ENCODE peak calls at places on chromosomes 16 and 17, in five cellular contexts. T is neural progenitor cell, S is stomach, U is adipocyte, F is GM23338. P is an unnamed sample.

GRCh38 chr16:49564577-49565224 is 191.1 kb downstream of the C16orf78 start:
- DNase-seq in T (no peak), S (no peak), U (no peak), F (peak; percentile 56), P (no peak)

GRCh38 chr16:69049146-69049545 is 56.3 kb upstream of the HAS3 start:
- DNase-seq in T (no peak), S (no peak), U (peak; percentile 42), F (no peak), P (no peak)

GRCh38 chr17:34442387-34443111 is 79.5 kb upstream of the CCL1 start:
- DNase-seq in T (no peak), S (no peak), U (no peak), F (no peak), P (no peak)

GRCh38 chr17:19242323-19242722 is 5.2 kb downstream of the EPN2 start:
- DNase-seq in T (no peak), S (no peak), U (no peak), F (peak; percentile 36), P (no peak)

GRCh38 chr16:57446530-57447141 is 549 bp downstream of the CIAPIN1 start:
- DNase-seq in T (no peak), S (peak; percentile 34), U (peak; percentile 69), F (peak; percentile 56), P (peak; percentile 40)

GRCh38 chr17:82121246-82121645 is 23.2 kb upstream of the FASN start:
- DNase-seq in T (no peak), S (no peak), U (no peak), F (no peak), P (no peak)

GRCh38 chr17:56909742-56910508 is 3.9 kb downstream of the TRIM25 start:
- DNase-seq in T (no peak), S (peak; percentile 40), U (no peak), F (no peak), P (no peak)

GRCh38 chr16:88619859-88620655 is 18.3 kb upstream of the IL17C start:
- DNase-seq in T (no peak), S (no peak), U (no peak), F (no peak), P (no peak)

GRCh38 chr17:74150428-74151025 is 53.0 kb upstream of the RPL38 start:
- DNase-seq in T (no peak), S (no peak), U (no peak), F (no peak), P (no peak)

GRCh38 chr16:48276102-48276501 is 28.8 kb upstream of the ABCC11 start:
- DNase-seq in T (no peak), S (no peak), U (no peak), F (no peak), P (no peak)

GRCh38 chr17:82865996-82866395 is 26.2 kb upstream of the ZNF750 start:
- DNase-seq in T (no peak), S (no peak), U (no peak), F (no peak), P (no peak)

GRCh38 chr16:15778999-15779614 is 77.7 kb downstream of the MYH11 start:
- DNase-seq in T (no peak), S (no peak), U (no peak), F (no peak), P (no peak)

GRCh38 chr16:11052080-11052808 is 107.9 kb downstream of the CLEC16A start:
- DNase-seq in T (no peak), S (no peak), U (no peak), F (no peak), P (no peak)

GRCh38 chr16:5027575-5028235 is 6.0 kb downstream of the NAGPA start:
- DNase-seq in T (no peak), S (no peak), U (no peak), F (no peak), P (no peak)

GRCh38 chr16:69871708-69872107 is 79.4 kb upstream of the CLEC18A start:
- DNase-seq in T (no peak), S (no peak), U (no peak), F (no peak), P (no peak)

GRCh38 chr16:89047331-89048086 is 46.1 kb upstream of the ACSF3 start:
- DNase-seq in T (no peak), S (no peak), U (no peak), F (no peak), P (no peak)

GRCh38 chr17:72977768-72978417 is 114.6 kb downstream of the SLC39A11 start:
- DNase-seq in T (no peak), S (no peak), U (no peak), F (no peak), P (no peak)

GRCh38 chr17:72974605-72975232 is 117.8 kb downstream of the SLC39A11 start:
- DNase-seq in T (no peak), S (no peak), U (no peak), F (no peak), P (no peak)

GRCh38 chr17:72972263-72972951 is 120.1 kb downstream of the SLC39A11 start:
- DNase-seq in T (no peak), S (no peak), U (no peak), F (no peak), P (no peak)

GRCh38 chr17:72976971-72977767 is 115.3 kb downstream of the SLC39A11 start:
- DNase-seq in T (no peak), S (peak; percentile 67), U (peak; percentile 67), F (no peak), P (no peak)

DNA sequence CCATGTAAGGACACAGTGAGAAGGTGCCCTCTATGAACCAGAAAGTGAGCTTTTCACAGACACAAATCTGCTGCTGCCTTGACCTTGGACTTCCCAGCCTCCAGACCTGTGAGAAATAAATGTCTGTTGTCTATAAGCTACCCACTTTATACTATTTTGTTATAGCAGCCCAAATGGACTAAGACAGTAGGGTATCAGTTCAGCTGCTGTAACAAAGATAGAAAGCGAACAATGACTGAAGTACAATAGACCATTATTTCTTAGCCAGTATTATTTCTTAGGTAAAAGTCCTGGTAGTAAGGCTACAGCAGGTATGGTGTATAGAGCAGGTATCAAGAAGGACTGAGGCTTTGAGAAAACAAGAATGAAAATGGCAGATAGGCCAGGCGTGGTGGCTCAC is 117.0 kb downstream of the SLC39A11 start:
- DNase-seq in T (no peak), S (no peak), U (no peak), F (no peak), P (no peak)
- H3K4me1 ChIP-seq in T (peaks cover 11% of the 10 kb centered on the region), S (peaks cover 37% of the 10 kb centered on the region), U (peaks cover 19% of the 10 kb centered on the region), F (peaks cover 8% of the 10 kb centered on the region), P (no peaks in the 10 kb centered on the region)

GRCh38 chr17:1197781-1198490 is 18.2 kb upstream of the ABR start:
- DNase-seq in T (no peak), S (peak; percentile 69), U (peak; percentile 31), F (no peak), P (peak; percentile 37)
- H3K4me3 ChIP-seq in T (no peak overlapping the region), S (no peak overlapping the region), U (no peak overlapping the region), F (no peak overlapping the region), P (peak overlapping the region; percentile 25)

GRCh38 chr17:29582767-29583166 is 6.7 kb downstream of the GIT1 start:
- DNase-seq in T (no peak), S (no peak), U (no peak), F (no peak), P (no peak)
- H3K4me1 ChIP-seq in T (peaks cover 25% of the 10 kb centered on the region), S (peaks cover 10% of the 10 kb centered on the region), U (peaks cover 9% of the 10 kb centered on the region), F (peaks cover 26% of the 10 kb centered on the region), P (peaks cover 37% of the 10 kb centered on the region)

GRCh38 chr16:84806890-84807258 is 12.9 kb upstream of the CRISPLD2 start:
- DNase-seq in T (no peak), S (no peak), U (no peak), F (no peak), P (no peak)
- H3K4me3 ChIP-seq in T (no peak overlapping the region), S (no peak overlapping the region), U (peak overlapping the region; percentile 63), F (no peak overlapping the region), P (no peak overlapping the region)

GRCh38 chr17:76274559-76274956 is 9.4 kb downstream of the UBALD2 start:
- DNase-seq in T (no peak), S (no peak), U (no peak), F (no peak), P (no peak)
- H3K4me1 ChIP-seq in T (peaks cover 12% of the 10 kb centered on the region), S (peaks cover 45% of the 10 kb centered on the region), U (peaks cover 37% of the 10 kb centered on the region), F (peaks cover 10% of the 10 kb centered on the region), P (peaks cover 52% of the 10 kb centered on the region)

DNA sequence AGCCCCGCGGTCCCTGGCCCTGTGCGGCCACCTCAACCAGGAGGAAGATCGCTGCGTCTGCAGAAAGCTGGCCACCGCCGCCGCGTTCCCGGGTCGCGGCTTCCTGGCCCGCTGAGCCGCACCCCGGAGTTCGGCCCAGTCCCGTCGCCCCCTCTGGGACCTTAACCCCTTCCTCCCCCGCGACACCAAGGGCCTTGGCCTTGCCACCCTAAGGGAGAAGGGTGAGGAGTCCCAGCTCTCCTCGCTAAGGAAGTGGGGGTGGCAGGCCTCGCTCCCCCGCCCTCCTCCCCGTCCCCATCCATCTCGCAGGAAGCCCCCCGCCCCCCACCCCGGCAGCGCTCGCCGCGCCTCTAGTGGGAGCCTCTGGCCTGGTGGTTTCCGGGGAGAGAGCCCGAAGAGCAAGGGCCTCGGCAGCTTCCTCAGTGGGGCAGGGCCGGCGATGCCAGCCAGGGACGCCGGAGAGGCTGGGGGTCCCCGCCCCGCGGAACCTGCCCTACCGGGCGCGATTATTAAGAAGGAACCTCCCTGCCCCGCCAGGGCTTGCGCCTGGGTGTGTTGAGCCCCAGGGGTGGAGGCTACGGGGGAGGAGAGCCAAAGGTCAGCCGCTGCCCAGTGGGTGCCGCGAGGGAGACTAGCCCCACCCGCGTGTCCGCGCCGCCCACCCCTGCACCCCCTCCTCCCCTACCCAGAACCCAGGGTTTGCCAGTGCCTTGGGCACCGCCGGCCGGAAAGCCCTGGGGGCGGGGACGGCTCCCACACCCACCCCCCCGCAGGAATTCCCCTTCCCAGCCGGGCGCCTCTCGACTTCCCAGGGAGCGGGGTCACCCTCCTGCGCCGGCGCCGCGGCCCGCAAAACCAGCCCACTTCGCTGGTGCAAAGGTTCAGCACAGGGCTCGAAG is 6.8 kb downstream of the CBX4 start:
- DNase-seq in T (peak; percentile 80), S (peak; percentile 55), U (no peak), F (peak; percentile 79), P (no peak)
- H3K4me3 ChIP-seq in T (peak overlapping the region; percentile 42), S (peak overlapping the region; percentile 33), U (peak overlapping the region; percentile 23), F (peak overlapping the region; percentile 61), P (no peak overlapping the region)

DNA sequence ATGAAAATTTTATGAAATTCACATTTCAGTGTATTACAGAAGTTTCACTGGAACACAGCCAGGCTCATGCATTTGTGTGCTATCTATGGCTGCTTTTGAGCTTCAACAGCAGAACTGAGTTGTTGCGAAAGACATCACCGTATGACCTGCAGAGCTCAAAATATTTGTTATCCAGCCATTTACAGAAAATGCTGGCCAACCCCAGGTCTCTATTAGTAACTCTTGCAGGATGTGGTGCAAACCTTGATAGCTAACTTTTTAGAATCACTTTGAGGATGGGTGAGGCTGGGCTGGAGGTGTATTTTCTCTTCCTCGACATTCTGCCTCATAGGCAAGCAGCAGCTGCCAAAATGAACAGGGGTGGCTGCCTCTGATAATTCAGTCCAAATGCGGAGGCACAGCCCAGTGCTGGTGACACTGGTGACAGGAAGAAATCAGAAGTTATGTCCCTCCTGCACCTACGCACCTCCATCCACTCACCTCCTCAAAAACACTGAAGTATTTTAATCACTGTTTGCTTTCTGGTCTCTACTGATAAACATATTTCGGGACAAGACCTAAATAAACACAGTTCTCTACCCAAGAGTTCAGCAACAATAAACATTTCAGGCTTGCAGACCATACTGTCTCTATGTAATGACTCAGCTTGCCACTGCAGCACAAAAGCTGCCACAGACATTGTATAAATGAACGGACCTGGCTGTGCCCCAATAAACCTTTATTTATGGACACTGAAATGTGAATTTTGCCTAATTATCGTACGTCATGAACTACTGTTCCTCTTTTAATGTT is 28.5 kb downstream of the ARHGAP17 start:
- DNase-seq in T (no peak), S (no peak), U (peak; percentile 89), F (no peak), P (no peak)
- H3K4me1 ChIP-seq in T (peaks cover 8% of the 10 kb centered on the region), S (peaks cover 52% of the 10 kb centered on the region), U (peaks cover 70% of the 10 kb centered on the region), F (peaks cover 6% of the 10 kb centered on the region), P (peaks cover 3% of the 10 kb centered on the region)